ENCODE peak calls at places on chromosomes 3 and 15, in five cellular contexts. F is HFFc6, T is B cell, B is Kasumi-1, K is COR-L47. I is an unnamed sample.

GRCh38 chr3:67015702-67016500 is 17.8 kb downstream of the KBTBD8 start:
- DNase-seq in F (no peak), T (no peak), B (no peak), K (no peak), I (no peak)

GRCh38 chr3:59717679-59718205 is 667.9 kb upstream of the CFAP20DC start:
- DNase-seq in F (no peak), T (no peak), B (no peak), K (no peak), I (no peak)

GRCh38 chr15:25864966-25865365 is 1.8 kb upstream of the ATP10A start:
- DNase-seq in F (peak; percentile 44), T (no peak), B (no peak), K (no peak), I (no peak)

GRCh38 chr3:56851966-56852884 is 50.5 kb upstream of the ARHGEF3 start:
- DNase-seq in F (peak; percentile 69), T (no peak), B (no peak), K (no peak), I (no peak)

GRCh38 chr3:127802620-127803019 is 19.7 kb downstream of the MGLL start:
- DNase-seq in F (no peak), T (no peak), B (no peak), K (no peak), I (no peak)

GRCh38 chr3:104279617-104280016 is 1087.1 kb upstream of the ALCAM start:
- DNase-seq in F (peak; percentile 78), T (no peak), B (peak; percentile 11), K (no peak), I (no peak)

GRCh38 chr15:80404719-80405553 is 754 bp downstream of the ARNT2 start:
- DNase-seq in F (no peak), T (no peak), B (no peak), K (peak; percentile 12), I (peak; percentile 84)

GRCh38 chr3:38579146-38579545 is 70.3 kb downstream of the SCN5A start:
- DNase-seq in F (no peak), T (no peak), B (no peak), K (no peak), I (no peak)

GRCh38 chr3:194537732-194538247 is 51.0 kb upstream of the ATP13A3 start:
- DNase-seq in F (peak; percentile 67), T (no peak), B (no peak), K (no peak), I (no peak)